ENCODE peak calls at places on chromosomes 16 and 17, in four cellular contexts. One of them, this sample, is unnamed.

GRCh38 chr16:1331712-1332617 is 1.5 kb upstream of the BAIAP3 start:
- DNase-seq in HepG2: peak
- DNase-seq in K562: peak
- DNase-seq in GM12878: peak
- DNase-seq in this sample: peak

GRCh38 chr16:424623-425081 is 797 bp upstream of the RAB11FIP3 start:
- DNase-seq in HepG2: no peak
- DNase-seq in K562: no peak
- DNase-seq in GM12878: no peak
- DNase-seq in this sample: no peak

GRCh38 chr17:49861150-49861884 is 13.4 kb upstream of the TAC4 start:
- DNase-seq in HepG2: peak
- DNase-seq in K562: peak
- DNase-seq in GM12878: no peak
- DNase-seq in this sample: peak

GRCh38 chr17:81039854-81040758 is 5.2 kb downstream of the BAIAP2 start:
- DNase-seq in HepG2: no peak
- DNase-seq in K562: peak
- DNase-seq in GM12878: no peak
- DNase-seq in this sample: peak

GRCh38 chr17:7982171-7982570 is 20.2 kb upstream of the GUCY2D start:
- DNase-seq in HepG2: no peak
- DNase-seq in K562: no peak
- DNase-seq in GM12878: no peak
- DNase-seq in this sample: peak

GRCh38 chr16:2076072-2076865 is 28.5 kb downstream of the TSC2 start:
- DNase-seq in HepG2: no peak
- DNase-seq in K562: no peak
- DNase-seq in GM12878: no peak
- DNase-seq in this sample: no peak

GRCh38 chr16:10619271-10619849 is 39.0 kb upstream of the EMP2 start:
- DNase-seq in HepG2: no peak
- DNase-seq in K562: peak
- DNase-seq in GM12878: no peak
- DNase-seq in this sample: no peak

GRCh38 chr17:50055426-50056216 is at the start of gene ITGA3:
- DNase-seq in HepG2: no peak
- DNase-seq in K562: peak
- DNase-seq in GM12878: no peak
- DNase-seq in this sample: peak

GRCh38 chr17:80765241-80766022 is 220.8 kb downstream of the RPTOR start:
- DNase-seq in HepG2: no peak
- DNase-seq in K562: no peak
- DNase-seq in GM12878: no peak
- DNase-seq in this sample: peak

GRCh38 chr17:57482657-57483056 is 226.3 kb downstream of the MSI2 start:
- DNase-seq in HepG2: no peak
- DNase-seq in K562: no peak
- DNase-seq in GM12878: no peak
- DNase-seq in this sample: peak

GRCh38 chr17:63634163-63634562 is 11.9 kb downstream of the MAP3K3 start:
- DNase-seq in HepG2: no peak
- DNase-seq in K562: peak
- DNase-seq in GM12878: no peak
- DNase-seq in this sample: peak

GRCh38 chr17:31595666-31596381 is 204.3 kb downstream of the RAB11FIP4 start:
- DNase-seq in HepG2: no peak
- DNase-seq in K562: no peak
- DNase-seq in GM12878: no peak
- DNase-seq in this sample: no peak

GRCh38 chr17:29733151-29733550 is 110.4 kb upstream of the CORO6 start:
- DNase-seq in HepG2: no peak
- DNase-seq in K562: no peak
- DNase-seq in GM12878: no peak
- DNase-seq in this sample: peak

GRCh38 chr17:67055041-67055443 is 10.7 kb downstream of the CACNG1 start:
- DNase-seq in HepG2: no peak
- DNase-seq in K562: no peak
- DNase-seq in GM12878: no peak
- DNase-seq in this sample: no peak

GRCh38 chr17:34478244-34478643 is 101.1 kb upstream of the TMEM132E start:
- DNase-seq in HepG2: no peak
- DNase-seq in K562: no peak
- DNase-seq in GM12878: no peak
- DNase-seq in this sample: no peak

GRCh38 chr17:4340914-4341615 is 25.4 kb downstream of the UBE2G1 start:
- DNase-seq in HepG2: no peak
- DNase-seq in K562: no peak
- DNase-seq in GM12878: no peak
- DNase-seq in this sample: peak

GRCh38 chr16:57310801-57311200 is 26.3 kb upstream of the PLLP start:
- DNase-seq in HepG2: no peak
- DNase-seq in K562: peak
- DNase-seq in GM12878: no peak
- DNase-seq in this sample: no peak

GRCh38 chr16:17312100-17312732 is 158.5 kb downstream of the XYLT1 start:
- DNase-seq in HepG2: no peak
- DNase-seq in K562: no peak
- DNase-seq in GM12878: no peak
- DNase-seq in this sample: no peak

GRCh38 chr17:45907720-45908395 is 13.5 kb downstream of the MAPT start:
- DNase-seq in HepG2: no peak
- DNase-seq in K562: no peak
- DNase-seq in GM12878: no peak
- DNase-seq in this sample: no peak

GRCh38 chr17:62757518-62757951 is 50.6 kb downstream of the MARCHF10 start:
- DNase-seq in HepG2: no peak
- DNase-seq in K562: no peak
- DNase-seq in GM12878: no peak
- DNase-seq in this sample: peak

GRCh38 chr16:66537236-66537635 is 12.7 kb downstream of the TK2 start:
- DNase-seq in HepG2: no peak
- DNase-seq in K562: no peak
- DNase-seq in GM12878: no peak
- DNase-seq in this sample: no peak

GRCh38 chr16:57994778-57995177 is 5.7 kb downstream of the ZNF319 start:
- DNase-seq in HepG2: peak
- DNase-seq in K562: peak
- DNase-seq in GM12878: no peak
- DNase-seq in this sample: peak

GRCh38 chr17:21358682-21359482 is 17.3 kb upstream of the KCNJ12 start:
- DNase-seq in HepG2: no peak
- DNase-seq in K562: no peak
- DNase-seq in GM12878: no peak
- DNase-seq in this sample: no peak

GRCh38 chr16:86033016-86033474 is 134.1 kb downstream of the IRF8 start:
- DNase-seq in HepG2: no peak
- DNase-seq in K562: no peak
- DNase-seq in GM12878: no peak
- DNase-seq in this sample: no peak

GRCh38 chr17:14169901-14170300 is 66.8 kb downstream of the CDRT15 start:
- DNase-seq in HepG2: no peak
- DNase-seq in K562: no peak
- DNase-seq in GM12878: no peak
- DNase-seq in this sample: no peak

GRCh38 chr17:3735515-3735914 is 11.8 kb downstream of the HASPIN start:
- DNase-seq in HepG2: no peak
- DNase-seq in K562: no peak
- DNase-seq in GM12878: no peak
- DNase-seq in this sample: peak

GRCh38 chr17:67546578-67547527 is 169.8 kb downstream of the PITPNC1 start:
- DNase-seq in HepG2: no peak
- DNase-seq in K562: no peak
- DNase-seq in GM12878: no peak
- DNase-seq in this sample: peak

GRCh38 chr16:64417711-64418227 is 704.1 kb downstream of the CDH11 start:
- DNase-seq in HepG2: no peak
- DNase-seq in K562: no peak
- DNase-seq in GM12878: no peak
- DNase-seq in this sample: peak

GRCh38 chr17:74742153-74742515 is 5.1 kb downstream of the RAB37 start:
- DNase-seq in HepG2: no peak
- DNase-seq in K562: no peak
- DNase-seq in GM12878: peak
- DNase-seq in this sample: peak

GRCh38 chr16:83895942-83896341 is 3.0 kb upstream of the MLYCD start:
- DNase-seq in HepG2: no peak
- DNase-seq in K562: no peak
- DNase-seq in GM12878: no peak
- DNase-seq in this sample: no peak

GRCh38 chr17:66978514-66979061 is 14.1 kb downstream of the CACNG4 start:
- DNase-seq in HepG2: no peak
- DNase-seq in K562: no peak
- DNase-seq in GM12878: no peak
- DNase-seq in this sample: no peak

GRCh38 chr16:29862383-29862883 is 593 bp downstream of the CDIPT start:
- DNase-seq in HepG2: no peak
- DNase-seq in K562: peak
- DNase-seq in GM12878: no peak
- DNase-seq in this sample: no peak

GRCh38 chr17:67687541-67687940 is 30.2 kb upstream of the NOL11 start:
- DNase-seq in HepG2: no peak
- DNase-seq in K562: no peak
- DNase-seq in GM12878: no peak
- DNase-seq in this sample: no peak

GRCh38 chr17:38870259-38871165 is 654 bp downstream of the LASP1 start:
- DNase-seq in HepG2: peak
- DNase-seq in K562: peak
- DNase-seq in GM12878: no peak
- DNase-seq in this sample: peak

GRCh38 chr17:51224615-51225262 is 35.1 kb downstream of the MBTD1 start:
- DNase-seq in HepG2: no peak
- DNase-seq in K562: no peak
- DNase-seq in GM12878: no peak
- DNase-seq in this sample: no peak
- TF ChIP-seq MXI1 in HepG2: no peak
- TF ChIP-seq MXI1 in K562: no peak
- TF ChIP-seq MXI1 in GM12878: no peak
- TF ChIP-seq MXI1 in this sample: no peak

GRCh38 chr16:79658301-79659001 is 57.9 kb upstream of the MAF start:
- DNase-seq in HepG2: peak
- DNase-seq in K562: no peak
- DNase-seq in GM12878: no peak
- DNase-seq in this sample: peak
- TF ChIP-seq CEBPB in HepG2: no peak
- TF ChIP-seq CEBPB in K562: no peak
- TF ChIP-seq CEBPB in GM12878: no peak
- TF ChIP-seq CEBPB in this sample: no peak

GRCh38 chr17:5644065-5644464 is 59.8 kb upstream of the NLRP1 start:
- DNase-seq in HepG2: no peak
- DNase-seq in K562: no peak
- DNase-seq in GM12878: no peak
- DNase-seq in this sample: no peak
- TF ChIP-seq USF2 in HepG2: no peak
- TF ChIP-seq USF2 in K562: no peak
- TF ChIP-seq USF2 in GM12878: no peak
- TF ChIP-seq USF2 in this sample: no peak

GRCh38 chr16:23414731-23415130 is 38.3 kb downstream of the COG7 start:
- DNase-seq in HepG2: no peak
- DNase-seq in K562: no peak
- DNase-seq in GM12878: no peak
- DNase-seq in this sample: no peak

GRCh38 chr16:23420011-23420410 is 33.0 kb downstream of the COG7 start:
- DNase-seq in HepG2: no peak
- DNase-seq in K562: no peak
- DNase-seq in GM12878: no peak
- DNase-seq in this sample: peak

DNA sequence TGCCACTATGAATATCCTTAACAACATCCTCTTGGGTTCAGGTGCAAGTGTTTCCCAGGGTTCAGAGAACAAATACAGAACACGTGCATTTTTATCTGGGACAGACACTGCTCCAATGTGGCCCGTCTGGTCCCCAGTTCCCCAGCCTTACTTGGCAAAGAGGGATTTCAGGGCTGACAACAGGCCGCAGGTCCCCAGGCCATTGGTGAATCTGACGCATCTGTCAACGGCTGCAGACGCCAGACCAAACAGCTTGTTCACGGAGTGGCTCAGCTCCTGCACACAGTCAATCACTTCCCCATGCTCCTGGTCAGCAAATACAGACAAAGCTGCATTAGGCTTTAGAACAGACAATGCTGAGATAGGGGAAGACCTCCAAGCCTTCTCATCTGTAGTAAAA is 36.2 kb downstream of the COG7 start:
- DNase-seq in HepG2: no peak
- DNase-seq in K562: no peak
- DNase-seq in GM12878: no peak
- DNase-seq in this sample: no peak
- TF ChIP-seq MXI1 in HepG2: no peak
- TF ChIP-seq MXI1 in K562: no peak
- TF ChIP-seq MXI1 in GM12878: no peak
- TF ChIP-seq MXI1 in this sample: no peak

DNA sequence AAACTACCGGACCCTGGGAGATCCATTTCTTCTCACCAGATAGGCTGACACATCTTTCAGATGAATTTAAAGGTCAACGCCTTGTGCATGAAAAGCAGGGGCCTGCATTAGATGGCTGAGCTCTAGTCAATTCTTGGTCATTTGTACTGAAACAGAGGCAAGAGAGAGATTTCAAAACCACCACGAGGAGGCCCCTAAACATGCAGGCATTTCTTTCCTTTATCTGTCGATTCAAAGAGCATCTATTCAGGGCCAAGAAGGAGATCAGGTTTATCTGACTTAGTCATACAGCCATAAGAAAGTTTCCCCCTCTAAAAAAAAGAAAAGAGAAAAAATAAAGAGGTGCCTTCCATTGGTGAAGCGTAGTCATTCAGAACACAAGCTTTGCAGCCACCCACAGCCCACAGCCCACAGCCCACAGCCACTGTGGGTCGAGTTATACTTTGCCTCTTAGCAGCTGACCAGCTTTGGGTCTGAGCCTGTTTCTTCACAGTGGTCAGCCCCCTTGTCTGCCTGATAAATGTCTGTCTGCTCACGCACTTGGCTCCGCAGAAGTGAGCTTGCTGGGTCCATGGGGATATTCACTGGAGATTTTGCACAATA is 207.5 kb downstream of the CDH13 start:
- DNase-seq in HepG2: no peak
- DNase-seq in K562: no peak
- DNase-seq in GM12878: no peak
- DNase-seq in this sample: peak
- TF ChIP-seq CEBPB in HepG2: no peak
- TF ChIP-seq CEBPB in K562: no peak
- TF ChIP-seq CEBPB in GM12878: no peak
- TF ChIP-seq CEBPB in this sample: no peak

GRCh38 chr16:22093952-22094351 is 1.6 kb downstream of the VWA3A start:
- DNase-seq in HepG2: no peak
- DNase-seq in K562: no peak
- DNase-seq in GM12878: no peak
- DNase-seq in this sample: no peak

GRCh38 chr16:22103371-22103890 is 11.1 kb downstream of the VWA3A start:
- DNase-seq in HepG2: no peak
- DNase-seq in K562: no peak
- DNase-seq in GM12878: no peak
- DNase-seq in this sample: no peak

GRCh38 chr16:22099256-22099975 is 7.1 kb downstream of the VWA3A start:
- DNase-seq in HepG2: no peak
- DNase-seq in K562: no peak
- DNase-seq in GM12878: no peak
- DNase-seq in this sample: no peak

GRCh38 chr16:22098538-22099255 is 6.4 kb downstream of the VWA3A start:
- DNase-seq in HepG2: peak
- DNase-seq in K562: peak
- DNase-seq in GM12878: peak
- DNase-seq in this sample: peak
- TF ChIP-seq USF2 in HepG2: no peak
- TF ChIP-seq USF2 in K562: no peak
- TF ChIP-seq USF2 in GM12878: no peak
- TF ChIP-seq USF2 in this sample: no peak